ENCODE peak calls at places on chromosomes 7 and 10, in four cellular contexts. J is AG09319; A is GOT3; S is activated naive CD8-positive, alpha-beta T cell treated with anti-CD3 and anti-CD28 coated beads, Interleukin-2, amount 50 U/mL, for 24 hours. K is an unnamed sample.

GRCh38 chr7:140646931-140647647 is 6.5 kb upstream of the DENND2A start:
- DNase-seq in J (no peak), A (no peak), S (peak; percentile 36), K (peak; percentile 43)

GRCh38 chr7:142298009-142298408 is 40.2 kb upstream of the PRSS58 start:
- DNase-seq in J (no peak), A (no peak), S (no peak), K (peak; percentile 23)

GRCh38 chr7:90595341-90595800 is 750 bp upstream of the CDK14 start:
- DNase-seq in J (no peak), A (no peak), S (no peak), K (no peak)

GRCh38 chr7:82521906-82522445 is 78.4 kb upstream of the CACNA2D1 start:
- DNase-seq in J (no peak), A (no peak), S (no peak), K (no peak)

GRCh38 chr7:156889089-156889488 is 3.9 kb downstream of the LMBR1 start:
- DNase-seq in J (no peak), A (no peak), S (no peak), K (no peak)

GRCh38 chr10:130492266-130492934 is 356.2 kb downstream of the GLRX3 start:
- DNase-seq in J (no peak), A (no peak), S (no peak), K (no peak)

GRCh38 chr10:122515588-122516231 is 44.8 kb upstream of the DMBT1 start:
- DNase-seq in J (no peak), A (no peak), S (peak; percentile 69), K (no peak)

GRCh38 chr7:97971120-97971989 is 18.6 kb downstream of the OCM2 start:
- DNase-seq in J (no peak), A (no peak), S (no peak), K (peak; percentile 69)

GRCh38 chr10:7029672-7030071 is 381.2 kb downstream of the SFMBT2 start:
- DNase-seq in J (no peak), A (no peak), S (no peak), K (no peak)

GRCh38 chr10:5805680-5806079 is 7.6 kb downstream of the GDI2 start:
- DNase-seq in J (no peak), A (no peak), S (no peak), K (no peak)

GRCh38 chr10:21171936-21172773 is 275.0 kb upstream of the NEBL start:
- DNase-seq in J (no peak), A (no peak), S (no peak), K (no peak)

GRCh38 chr7:92513167-92513902 is 15.0 kb downstream of the PEX1 start:
- DNase-seq in J (no peak), A (no peak), S (no peak), K (no peak)

GRCh38 chr7:76294344-76295024 is 8.0 kb upstream of the HSPB1 start:
- DNase-seq in J (no peak), A (peak; percentile 77), S (no peak), K (peak; percentile 82)

GRCh38 chr7:51428226-51428887 is 111.7 kb upstream of the COBL start:
- DNase-seq in J (no peak), A (no peak), S (no peak), K (no peak)

GRCh38 chr7:7183061-7183832 is 903 bp downstream of the C1GALT1 start:
- DNase-seq in J (no peak), A (no peak), S (peak; percentile 56), K (peak; percentile 74)

GRCh38 chr10:101444058-101444457 is 90.1 kb downstream of the BTRC start:
- DNase-seq in J (no peak), A (no peak), S (no peak), K (peak; percentile 47)

GRCh38 chr7:157412021-157412443 is 75.2 kb downstream of the DNAJB6 start:
- DNase-seq in J (no peak), A (no peak), S (peak; percentile 44), K (no peak)

GRCh38 chr7:103989785-103990775 is 622 bp upstream of the RELN start:
- DNase-seq in J (no peak), A (no peak), S (no peak), K (peak; percentile 25)

GRCh38 chr10:62814901-62815372 is 1.2 kb downstream of the EGR2 start:
- DNase-seq in J (no peak), A (no peak), S (peak; percentile 33), K (no peak)

GRCh38 chr10:113326160-113327111 is 226.4 kb upstream of the HABP2 start:
- DNase-seq in J (no peak), A (peak; percentile 53), S (peak; percentile 34), K (peak; percentile 45)

GRCh38 chr7:23469150-23469960 is 936 bp downstream of the IGF2BP3 start:
- DNase-seq in J (no peak), A (no peak), S (peak; percentile 44), K (peak; percentile 84)

GRCh38 chr10:78980815-78981214 is 88.0 kb upstream of the ZMIZ1 start:
- DNase-seq in J (no peak), A (no peak), S (no peak), K (no peak)

GRCh38 chr7:36312064-36312914 is 77.4 kb upstream of the ANLN start:
- DNase-seq in J (no peak), A (no peak), S (no peak), K (no peak)

GRCh38 chr7:127252736-127253288 is at the start of gene GRM8:
- DNase-seq in J (no peak), A (no peak), S (peak; percentile 21), K (peak; percentile 18)

GRCh38 chr10:68231106-68231901 is 609 bp downstream of the ATOH7 start:
- DNase-seq in J (no peak), A (no peak), S (peak; percentile 38), K (peak; percentile 74)

GRCh38 chr10:5873515-5873995 is 16.1 kb downstream of the ANKRD16 start:
- DNase-seq in J (peak; percentile 49), A (peak; percentile 23), S (peak; percentile 73), K (peak; percentile 87)

GRCh38 chr7:79982151-79982770 is 152.4 kb upstream of the GNAI1 start:
- DNase-seq in J (no peak), A (no peak), S (no peak), K (no peak)

K was measured in erythroblast.